ENCODE peak calls at places on chromosomes 6 and 20, in ten cellular contexts. One of them, this sample, is unnamed.
A peak's percentile ranks its signal among the peaks of the same experiment; 100 is the strongest.

GRCh38 chr6:71072508-71072907 is 115.6 kb upstream of the B3GAT2 start:
- DNase-seq in HCT116: no peak
- DNase-seq in body of pancreas: no peak
- DNase-seq in CD8-positive, alpha-beta T cell: no peak
- DNase-seq in cardiac muscle cell: no peak
- DNase-seq in left ventricle myocardium inferior: no peak
- DNase-seq in adrenal gland: no peak
- DNase-seq in MM.1S: no peak
- DNase-seq in transverse colon: no peak
- DNase-seq in Panc1: no peak
- DNase-seq in this sample: no peak

GRCh38 chr6:31805939-31806469 is 762 bp downstream of the LSM2 start:
- DNase-seq in HCT116: no peak
- DNase-seq in body of pancreas: no peak
- DNase-seq in CD8-positive, alpha-beta T cell: no peak
- DNase-seq in cardiac muscle cell: no peak
- DNase-seq in left ventricle myocardium inferior: no peak
- DNase-seq in adrenal gland: no peak
- DNase-seq in MM.1S: no peak
- DNase-seq in transverse colon: no peak
- DNase-seq in Panc1: no peak
- DNase-seq in this sample: no peak

GRCh38 chr6:36025932-36026327 is 1.5 kb upstream of the SLC26A8 start:
- DNase-seq in HCT116: no peak
- DNase-seq in body of pancreas: no peak
- DNase-seq in CD8-positive, alpha-beta T cell: no peak
- DNase-seq in cardiac muscle cell: peak; percentile 56
- DNase-seq in left ventricle myocardium inferior: no peak
- DNase-seq in adrenal gland: no peak
- DNase-seq in MM.1S: no peak
- DNase-seq in transverse colon: no peak
- DNase-seq in Panc1: no peak
- DNase-seq in this sample: no peak

GRCh38 chr6:42564496-42564890 is 664 bp downstream of the UBR2 start:
- DNase-seq in HCT116: no peak
- DNase-seq in body of pancreas: no peak
- DNase-seq in CD8-positive, alpha-beta T cell: no peak
- DNase-seq in cardiac muscle cell: no peak
- DNase-seq in left ventricle myocardium inferior: no peak
- DNase-seq in adrenal gland: no peak
- DNase-seq in MM.1S: peak; percentile 42
- DNase-seq in transverse colon: no peak
- DNase-seq in Panc1: no peak
- DNase-seq in this sample: no peak

GRCh38 chr6:3594196-3594595 is 137.3 kb upstream of the SLC22A23 start:
- DNase-seq in HCT116: no peak
- DNase-seq in body of pancreas: no peak
- DNase-seq in CD8-positive, alpha-beta T cell: no peak
- DNase-seq in cardiac muscle cell: no peak
- DNase-seq in left ventricle myocardium inferior: no peak
- DNase-seq in adrenal gland: no peak
- DNase-seq in MM.1S: no peak
- DNase-seq in transverse colon: no peak
- DNase-seq in Panc1: no peak
- DNase-seq in this sample: no peak

GRCh38 chr6:166235666-166236292 is 68.1 kb upstream of the TBXT start:
- DNase-seq in HCT116: no peak
- DNase-seq in body of pancreas: no peak
- DNase-seq in CD8-positive, alpha-beta T cell: no peak
- DNase-seq in cardiac muscle cell: no peak
- DNase-seq in left ventricle myocardium inferior: no peak
- DNase-seq in adrenal gland: no peak
- DNase-seq in MM.1S: no peak
- DNase-seq in transverse colon: no peak
- DNase-seq in Panc1: no peak
- DNase-seq in this sample: no peak

GRCh38 chr6:16136086-16136485 is 7.2 kb downstream of the MYLIP start:
- DNase-seq in HCT116: no peak
- DNase-seq in body of pancreas: no peak
- DNase-seq in CD8-positive, alpha-beta T cell: peak; percentile 70
- DNase-seq in cardiac muscle cell: no peak
- DNase-seq in left ventricle myocardium inferior: no peak
- DNase-seq in adrenal gland: no peak
- DNase-seq in MM.1S: no peak
- DNase-seq in transverse colon: no peak
- DNase-seq in Panc1: no peak
- DNase-seq in this sample: no peak

GRCh38 chr6:129134535-129134934 is 251.6 kb downstream of the LAMA2 start:
- DNase-seq in HCT116: no peak
- DNase-seq in body of pancreas: no peak
- DNase-seq in CD8-positive, alpha-beta T cell: no peak
- DNase-seq in cardiac muscle cell: peak; percentile 55
- DNase-seq in left ventricle myocardium inferior: no peak
- DNase-seq in adrenal gland: no peak
- DNase-seq in MM.1S: no peak
- DNase-seq in transverse colon: no peak
- DNase-seq in Panc1: no peak
- DNase-seq in this sample: no peak

GRCh38 chr6:125791151-125791819 is 525 bp downstream of the NCOA7 start:
- DNase-seq in HCT116: no peak
- DNase-seq in body of pancreas: peak; percentile 53
- DNase-seq in CD8-positive, alpha-beta T cell: peak; percentile 52
- DNase-seq in cardiac muscle cell: peak; percentile 58
- DNase-seq in left ventricle myocardium inferior: no peak
- DNase-seq in adrenal gland: peak; percentile 55
- DNase-seq in MM.1S: peak; percentile 71
- DNase-seq in transverse colon: peak; percentile 46
- DNase-seq in Panc1: peak; percentile 66
- DNase-seq in this sample: no peak

GRCh38 chr6:27503436-27504030 is 30.6 kb upstream of the ZNF184 start:
- DNase-seq in HCT116: peak; percentile 72
- DNase-seq in body of pancreas: peak; percentile 61
- DNase-seq in CD8-positive, alpha-beta T cell: peak; percentile 79
- DNase-seq in cardiac muscle cell: peak; percentile 78
- DNase-seq in left ventricle myocardium inferior: peak; percentile 47
- DNase-seq in adrenal gland: peak; percentile 59
- DNase-seq in MM.1S: peak; percentile 75
- DNase-seq in transverse colon: peak; percentile 53
- DNase-seq in Panc1: peak; percentile 88
- DNase-seq in this sample: no peak

GRCh38 chr20:37526238-37526838 is 1.3 kb downstream of the BLCAP start:
- DNase-seq in HCT116: no peak
- DNase-seq in body of pancreas: peak; percentile 39
- DNase-seq in CD8-positive, alpha-beta T cell: no peak
- DNase-seq in cardiac muscle cell: peak; percentile 80
- DNase-seq in left ventricle myocardium inferior: no peak
- DNase-seq in adrenal gland: no peak
- DNase-seq in MM.1S: no peak
- DNase-seq in transverse colon: peak; percentile 33
- DNase-seq in Panc1: no peak
- DNase-seq in this sample: peak; percentile 99

GRCh38 chr6:51913265-51913664 is 174.1 kb downstream of the PKHD1 start:
- DNase-seq in HCT116: no peak
- DNase-seq in body of pancreas: no peak
- DNase-seq in CD8-positive, alpha-beta T cell: no peak
- DNase-seq in cardiac muscle cell: no peak
- DNase-seq in left ventricle myocardium inferior: no peak
- DNase-seq in adrenal gland: no peak
- DNase-seq in MM.1S: no peak
- DNase-seq in transverse colon: no peak
- DNase-seq in Panc1: no peak
- DNase-seq in this sample: no peak

DNA sequence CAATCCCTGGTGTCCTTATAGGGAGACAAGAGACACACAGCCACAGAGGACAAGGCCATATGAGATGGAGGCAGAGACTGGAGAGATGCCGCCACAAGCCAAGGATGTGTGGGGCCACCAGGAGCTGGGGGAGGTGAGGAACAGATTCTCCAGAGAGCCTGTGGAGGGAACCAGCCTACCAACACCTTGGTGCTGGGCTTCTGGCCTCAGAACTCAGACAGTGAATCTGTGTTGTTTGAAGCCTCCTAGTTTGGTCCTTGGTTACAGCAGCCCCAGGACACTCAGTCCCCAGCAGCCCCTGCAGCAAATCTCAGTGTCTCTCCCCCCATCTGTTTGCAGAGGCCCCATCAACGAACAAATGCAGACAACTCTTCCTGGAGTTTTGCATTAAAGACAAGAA is 73.2 kb upstream of the BHLHE23 start:
- DNase-seq in HCT116: no peak
- DNase-seq in body of pancreas: peak; percentile 1
- DNase-seq in CD8-positive, alpha-beta T cell: no peak
- DNase-seq in cardiac muscle cell: no peak
- DNase-seq in left ventricle myocardium inferior: no peak
- DNase-seq in adrenal gland: no peak
- DNase-seq in MM.1S: no peak
- DNase-seq in transverse colon: no peak
- DNase-seq in Panc1: no peak
- DNase-seq in this sample: peak; percentile 62
- H3K36me3 ChIP-seq in HCT116: no peaks in the 10 kb centered on the region
- H3K36me3 ChIP-seq in body of pancreas: no peaks in the 10 kb centered on the region
- H3K36me3 ChIP-seq in CD8-positive, alpha-beta T cell: no peaks in the 10 kb centered on the region
- H3K36me3 ChIP-seq in cardiac muscle cell: no peaks in the 10 kb centered on the region
- H3K36me3 ChIP-seq in left ventricle myocardium inferior: no peaks in the 10 kb centered on the region
- H3K36me3 ChIP-seq in adrenal gland: no peaks in the 10 kb centered on the region
- H3K36me3 ChIP-seq in MM.1S: no peaks in the 10 kb centered on the region
- H3K36me3 ChIP-seq in transverse colon: no peaks in the 10 kb centered on the region
- H3K36me3 ChIP-seq in Panc1: no peaks in the 10 kb centered on the region
- H3K36me3 ChIP-seq in this sample: no peaks in the 10 kb centered on the region

GRCh38 chr20:32562495-32562911 is 22.6 kb downstream of the NOL4L start:
- DNase-seq in HCT116: no peak
- DNase-seq in body of pancreas: no peak
- DNase-seq in CD8-positive, alpha-beta T cell: no peak
- DNase-seq in cardiac muscle cell: no peak
- DNase-seq in left ventricle myocardium inferior: no peak
- DNase-seq in adrenal gland: peak; percentile 59
- DNase-seq in MM.1S: no peak
- DNase-seq in transverse colon: no peak
- DNase-seq in Panc1: no peak
- DNase-seq in this sample: peak; percentile 78
- H3K36me3 ChIP-seq in HCT116: no peaks in the 10 kb centered on the region
- H3K36me3 ChIP-seq in body of pancreas: no peaks in the 10 kb centered on the region
- H3K36me3 ChIP-seq in CD8-positive, alpha-beta T cell: no peaks in the 10 kb centered on the region
- H3K36me3 ChIP-seq in cardiac muscle cell: no peaks in the 10 kb centered on the region
- H3K36me3 ChIP-seq in left ventricle myocardium inferior: no peaks in the 10 kb centered on the region
- H3K36me3 ChIP-seq in adrenal gland: no peaks in the 10 kb centered on the region
- H3K36me3 ChIP-seq in MM.1S: no peaks in the 10 kb centered on the region
- H3K36me3 ChIP-seq in transverse colon: no peaks in the 10 kb centered on the region
- H3K36me3 ChIP-seq in Panc1: no peaks in the 10 kb centered on the region
- H3K36me3 ChIP-seq in this sample: no peaks in the 10 kb centered on the region

GRCh38 chr20:44494266-44494665 is 18.6 kb downstream of the TTPAL start:
- DNase-seq in HCT116: no peak
- DNase-seq in body of pancreas: no peak
- DNase-seq in CD8-positive, alpha-beta T cell: no peak
- DNase-seq in cardiac muscle cell: no peak
- DNase-seq in left ventricle myocardium inferior: no peak
- DNase-seq in adrenal gland: no peak
- DNase-seq in MM.1S: no peak
- DNase-seq in transverse colon: no peak
- DNase-seq in Panc1: no peak
- DNase-seq in this sample: peak; percentile 47

GRCh38 chr20:44496976-44497375 is 21.3 kb downstream of the TTPAL start:
- DNase-seq in HCT116: peak; percentile 39
- DNase-seq in body of pancreas: no peak
- DNase-seq in CD8-positive, alpha-beta T cell: no peak
- DNase-seq in cardiac muscle cell: no peak
- DNase-seq in left ventricle myocardium inferior: no peak
- DNase-seq in adrenal gland: no peak
- DNase-seq in MM.1S: no peak
- DNase-seq in transverse colon: no peak
- DNase-seq in Panc1: peak; percentile 69
- DNase-seq in this sample: peak; percentile 98

GRCh38 chr20:44494681-44495080 is 19.0 kb downstream of the TTPAL start:
- DNase-seq in HCT116: no peak
- DNase-seq in body of pancreas: no peak
- DNase-seq in CD8-positive, alpha-beta T cell: no peak
- DNase-seq in cardiac muscle cell: no peak
- DNase-seq in left ventricle myocardium inferior: no peak
- DNase-seq in adrenal gland: no peak
- DNase-seq in MM.1S: no peak
- DNase-seq in transverse colon: no peak
- DNase-seq in Panc1: no peak
- DNase-seq in this sample: no peak

GRCh38 chr20:44495802-44496481 is 20.3 kb downstream of the TTPAL start:
- DNase-seq in HCT116: peak; percentile 77
- DNase-seq in body of pancreas: no peak
- DNase-seq in CD8-positive, alpha-beta T cell: no peak
- DNase-seq in cardiac muscle cell: peak; percentile 58
- DNase-seq in left ventricle myocardium inferior: no peak
- DNase-seq in adrenal gland: no peak
- DNase-seq in MM.1S: no peak
- DNase-seq in transverse colon: no peak
- DNase-seq in Panc1: peak; percentile 97
- DNase-seq in this sample: peak; percentile 85

DNA sequence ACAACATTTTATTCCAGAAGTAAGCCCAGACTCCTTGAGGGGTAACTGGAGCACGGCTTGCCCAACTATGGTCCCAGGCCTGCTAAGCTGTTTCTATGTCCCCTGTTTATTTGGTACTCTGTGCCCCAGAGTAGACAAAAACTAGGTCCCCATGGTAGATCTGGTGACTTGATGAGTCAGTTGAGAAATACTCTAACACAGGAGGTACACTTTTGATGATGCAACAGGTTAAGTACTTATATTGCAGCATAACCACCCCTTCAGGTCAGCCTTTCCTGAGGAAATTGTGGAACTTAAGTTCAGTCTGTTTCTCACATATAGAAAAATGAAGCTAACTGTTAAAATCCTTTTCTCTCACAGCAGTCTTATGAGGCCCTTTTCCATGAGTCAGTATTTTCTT is 19.6 kb downstream of the TTPAL start:
- DNase-seq in HCT116: no peak
- DNase-seq in body of pancreas: no peak
- DNase-seq in CD8-positive, alpha-beta T cell: no peak
- DNase-seq in cardiac muscle cell: peak; percentile 73
- DNase-seq in left ventricle myocardium inferior: no peak
- DNase-seq in adrenal gland: no peak
- DNase-seq in MM.1S: no peak
- DNase-seq in transverse colon: no peak
- DNase-seq in Panc1: no peak
- DNase-seq in this sample: no peak
- H3K36me3 ChIP-seq in HCT116: peaks cover 1% of the 10 kb centered on the region
- H3K36me3 ChIP-seq in body of pancreas: peaks cover 2% of the 10 kb centered on the region
- H3K36me3 ChIP-seq in CD8-positive, alpha-beta T cell: peaks cover 54% of the 10 kb centered on the region
- H3K36me3 ChIP-seq in cardiac muscle cell: peaks cover 29% of the 10 kb centered on the region
- H3K36me3 ChIP-seq in left ventricle myocardium inferior: peaks cover 98% of the 10 kb centered on the region
- H3K36me3 ChIP-seq in adrenal gland: peaks cover 75% of the 10 kb centered on the region
- H3K36me3 ChIP-seq in MM.1S: peaks cover 3% of the 10 kb centered on the region
- H3K36me3 ChIP-seq in transverse colon: peaks cover 40% of the 10 kb centered on the region
- H3K36me3 ChIP-seq in Panc1: peaks cover 2% of the 10 kb centered on the region
- H3K36me3 ChIP-seq in this sample: peaks cover 83% of the 10 kb centered on the region

DNA sequence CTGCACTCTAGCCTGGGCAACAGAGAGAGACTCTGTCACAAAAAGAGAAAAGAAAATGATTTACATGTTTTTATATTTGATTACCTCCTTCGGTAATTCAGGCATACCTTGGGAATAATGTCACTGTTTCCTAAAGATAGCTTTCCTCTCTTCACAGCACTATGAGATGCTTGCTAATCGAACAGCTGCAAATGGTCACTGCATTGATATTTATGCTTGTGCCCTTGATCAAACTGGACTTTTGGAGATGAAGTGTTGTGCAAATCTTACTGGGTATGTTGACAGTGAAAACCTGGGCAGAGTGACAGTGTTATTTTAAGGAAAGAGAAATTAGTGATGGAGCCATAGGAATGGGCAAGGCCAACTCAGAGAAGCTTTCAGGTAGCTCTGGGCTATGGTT is 19.6 kb downstream of the SEC23B start:
- DNase-seq in HCT116: no peak
- DNase-seq in body of pancreas: no peak
- DNase-seq in CD8-positive, alpha-beta T cell: no peak
- DNase-seq in cardiac muscle cell: no peak
- DNase-seq in left ventricle myocardium inferior: no peak
- DNase-seq in adrenal gland: no peak
- DNase-seq in MM.1S: no peak
- DNase-seq in transverse colon: no peak
- DNase-seq in Panc1: no peak
- DNase-seq in this sample: no peak
- H3K36me3 ChIP-seq in HCT116: peaks cover 55% of the 10 kb centered on the region
- H3K36me3 ChIP-seq in body of pancreas: peaks cover 13% of the 10 kb centered on the region
- H3K36me3 ChIP-seq in CD8-positive, alpha-beta T cell: peaks cover 43% of the 10 kb centered on the region
- H3K36me3 ChIP-seq in cardiac muscle cell: peaks cover 48% of the 10 kb centered on the region
- H3K36me3 ChIP-seq in left ventricle myocardium inferior: peaks cover 83% of the 10 kb centered on the region
- H3K36me3 ChIP-seq in adrenal gland: peaks cover 79% of the 10 kb centered on the region
- H3K36me3 ChIP-seq in MM.1S: peaks cover 39% of the 10 kb centered on the region
- H3K36me3 ChIP-seq in transverse colon: peaks cover 72% of the 10 kb centered on the region
- H3K36me3 ChIP-seq in Panc1: peaks cover 40% of the 10 kb centered on the region
- H3K36me3 ChIP-seq in this sample: peaks cover 84% of the 10 kb centered on the region

This sample was measured in RWPE2.